ENCODE peak calls at places on chromosomes 6 and 20, in four cellular contexts. One of them, this sample, is unnamed.

GRCh38 chr20:47883186-47883585 is 97.9 kb upstream of the SULF2 start:
- DNase-seq in fibroblast of gingiva: no peak
- DNase-seq in amniotic stem cell: no peak
- DNase-seq in AG10803: no peak
- DNase-seq in this sample: no peak

GRCh38 chr6:24194968-24195700 is 69.1 kb downstream of the NRSN1 start:
- DNase-seq in fibroblast of gingiva: no peak
- DNase-seq in amniotic stem cell: no peak
- DNase-seq in AG10803: no peak
- DNase-seq in this sample: no peak

GRCh38 chr20:21026951-21027350 is 79.2 kb downstream of the LINC00237 start:
- DNase-seq in fibroblast of gingiva: no peak
- DNase-seq in amniotic stem cell: no peak
- DNase-seq in AG10803: no peak
- DNase-seq in this sample: no peak

GRCh38 chr20:19338960-19339359 is 126.5 kb downstream of the SLC24A3 start:
- DNase-seq in AG10803: no peak
- DNase-seq in amniotic stem cell: no peak
- DNase-seq in fibroblast of gingiva: peak; percentile 58
- DNase-seq in this sample: no peak

GRCh38 chr6:143514996-143515760 is 3.7 kb upstream of the FUCA2 start:
- DNase-seq in amniotic stem cell: no peak
- DNase-seq in fibroblast of gingiva: peak; percentile 84
- DNase-seq in AG10803: peak; percentile 80
- DNase-seq in this sample: no peak

GRCh38 chr6:89023591-89024441 is 56.7 kb upstream of the PNRC1 start:
- DNase-seq in amniotic stem cell: no peak
- DNase-seq in fibroblast of gingiva: peak; percentile 67
- DNase-seq in AG10803: no peak
- DNase-seq in this sample: no peak

GRCh38 chr20:4154958-4155411 is 139.6 kb upstream of the RNF24 start:
- DNase-seq in AG10803: no peak
- DNase-seq in amniotic stem cell: no peak
- DNase-seq in fibroblast of gingiva: no peak
- DNase-seq in this sample: no peak

GRCh38 chr6:113011389-113011788 is 664.3 kb downstream of the RFPL4B start:
- DNase-seq in amniotic stem cell: no peak
- DNase-seq in fibroblast of gingiva: peak; percentile 47
- DNase-seq in AG10803: peak; percentile 58
- DNase-seq in this sample: no peak

GRCh38 chr6:134539865-134540323 is 222.0 kb upstream of the SGK1 start:
- DNase-seq in fibroblast of gingiva: no peak
- DNase-seq in amniotic stem cell: no peak
- DNase-seq in AG10803: no peak
- DNase-seq in this sample: no peak

GRCh38 chr6:37127961-37128862 is 41.7 kb upstream of the PIM1 start:
- DNase-seq in AG10803: peak; percentile 62
- DNase-seq in fibroblast of gingiva: peak; percentile 73
- DNase-seq in amniotic stem cell: no peak
- DNase-seq in this sample: no peak

GRCh38 chr20:18404172-18404571 is 62.7 kb downstream of the DZANK1 start:
- DNase-seq in amniotic stem cell: no peak
- DNase-seq in AG10803: peak; percentile 28
- DNase-seq in fibroblast of gingiva: no peak
- DNase-seq in this sample: no peak

GRCh38 chr6:26372308-26373144 is 7.5 kb downstream of the BTN3A2 start:
- DNase-seq in fibroblast of gingiva: no peak
- DNase-seq in amniotic stem cell: no peak
- DNase-seq in AG10803: no peak
- DNase-seq in this sample: no peak

GRCh38 chr6:46691052-46691451 is 3.4 kb downstream of the TDRD6 start:
- DNase-seq in fibroblast of gingiva: no peak
- DNase-seq in AG10803: no peak
- DNase-seq in amniotic stem cell: no peak
- DNase-seq in this sample: no peak

GRCh38 chr20:38859070-38859690 is 53.7 kb downstream of the PPP1R16B start:
- DNase-seq in fibroblast of gingiva: no peak
- DNase-seq in amniotic stem cell: no peak
- DNase-seq in AG10803: no peak
- DNase-seq in this sample: no peak

GRCh38 chr20:63945921-63946920 is 10.0 kb downstream of the UCKL1 start:
- DNase-seq in AG10803: no peak
- DNase-seq in fibroblast of gingiva: no peak
- DNase-seq in amniotic stem cell: no peak
- DNase-seq in this sample: no peak

GRCh38 chr20:37413354-37413753 is 67.4 kb downstream of the SRC start:
- DNase-seq in fibroblast of gingiva: no peak
- DNase-seq in amniotic stem cell: no peak
- DNase-seq in AG10803: no peak
- DNase-seq in this sample: no peak

GRCh38 chr6:82246802-82247633 is 526 bp downstream of the IBTK start:
- DNase-seq in AG10803: peak; percentile 53
- DNase-seq in fibroblast of gingiva: peak; percentile 42
- DNase-seq in amniotic stem cell: no peak
- DNase-seq in this sample: no peak

GRCh38 chr6:36177166-36177565 is 19.4 kb upstream of the BRPF3 start:
- DNase-seq in fibroblast of gingiva: no peak
- DNase-seq in amniotic stem cell: no peak
- DNase-seq in AG10803: no peak
- DNase-seq in this sample: no peak

GRCh38 chr20:56893206-56893605 is 264.1 kb downstream of the TFAP2C start:
- DNase-seq in fibroblast of gingiva: no peak
- DNase-seq in amniotic stem cell: no peak
- DNase-seq in AG10803: no peak
- DNase-seq in this sample: no peak

GRCh38 chr20:63457737-63458136 is 14.7 kb downstream of the KCNQ2 start:
- DNase-seq in fibroblast of gingiva: no peak
- DNase-seq in amniotic stem cell: no peak
- DNase-seq in AG10803: peak; percentile 28
- DNase-seq in this sample: no peak

GRCh38 chr6:159831373-159831679 is 31.2 kb downstream of the PNLDC1 start:
- DNase-seq in amniotic stem cell: no peak
- DNase-seq in AG10803: no peak
- DNase-seq in fibroblast of gingiva: no peak
- DNase-seq in this sample: no peak

GRCh38 chr6:154683756-154684523 is 49.3 kb upstream of the SCAF8 start:
- DNase-seq in amniotic stem cell: no peak
- DNase-seq in AG10803: peak; percentile 23
- DNase-seq in fibroblast of gingiva: peak; percentile 8
- DNase-seq in this sample: no peak

GRCh38 chr6:107361568-107362270 is 97.6 kb downstream of the PDSS2 start:
- DNase-seq in fibroblast of gingiva: peak; percentile 51
- DNase-seq in AG10803: peak; percentile 56
- DNase-seq in amniotic stem cell: no peak
- DNase-seq in this sample: no peak